ENCODE peak calls at places on chromosomes 6 and 20, in nine cellular contexts. One of them, this sample, is unnamed.

GRCh38 chr6:130373992-130374391 is 8.2 kb downstream of the TMEM200A start:
- DNase-seq in astrocyte of the cerebellum: no peak
- DNase-seq in GM06990: no peak
- DNase-seq in OCI-LY7: no peak
- DNase-seq in HFFc6: no peak
- DNase-seq in PC-3: no peak
- DNase-seq in adrenal gland: no peak
- DNase-seq in glutamatergic neuron: no peak
- DNase-seq in hepatocyte: no peak
- DNase-seq in this sample: no peak

GRCh38 chr20:20664795-20665194 is 47.6 kb downstream of the RALGAPA2 start:
- DNase-seq in astrocyte of the cerebellum: peak; percentile 4
- DNase-seq in GM06990: no peak
- DNase-seq in OCI-LY7: peak; percentile 41
- DNase-seq in HFFc6: peak; percentile 16
- DNase-seq in PC-3: peak; percentile 56
- DNase-seq in adrenal gland: peak; percentile 23
- DNase-seq in glutamatergic neuron: no peak
- DNase-seq in hepatocyte: peak; percentile 36
- DNase-seq in this sample: no peak

GRCh38 chr6:27532820-27533538 is 60.1 kb upstream of the ZNF184 start:
- DNase-seq in astrocyte of the cerebellum: peak; percentile 91
- DNase-seq in GM06990: no peak
- DNase-seq in OCI-LY7: no peak
- DNase-seq in HFFc6: peak; percentile 63
- DNase-seq in PC-3: peak; percentile 93
- DNase-seq in adrenal gland: no peak
- DNase-seq in glutamatergic neuron: no peak
- DNase-seq in hepatocyte: no peak
- DNase-seq in this sample: no peak

GRCh38 chr6:138970856-138971425 is 17.1 kb downstream of the REPS1 start:
- DNase-seq in astrocyte of the cerebellum: peak; percentile 52
- DNase-seq in GM06990: no peak
- DNase-seq in OCI-LY7: no peak
- DNase-seq in HFFc6: peak; percentile 92
- DNase-seq in PC-3: peak; percentile 81
- DNase-seq in adrenal gland: no peak
- DNase-seq in glutamatergic neuron: no peak
- DNase-seq in hepatocyte: peak; percentile 38
- DNase-seq in this sample: no peak

GRCh38 chr20:42366626-42367025 is 748.4 kb upstream of the CHD6 start:
- DNase-seq in astrocyte of the cerebellum: no peak
- DNase-seq in GM06990: no peak
- DNase-seq in OCI-LY7: no peak
- DNase-seq in HFFc6: no peak
- DNase-seq in PC-3: no peak
- DNase-seq in adrenal gland: no peak
- DNase-seq in glutamatergic neuron: no peak
- DNase-seq in hepatocyte: no peak
- DNase-seq in this sample: no peak

GRCh38 chr20:34771680-34772081 is 53.8 kb downstream of the NCOA6 start:
- DNase-seq in astrocyte of the cerebellum: no peak
- DNase-seq in GM06990: no peak
- DNase-seq in OCI-LY7: no peak
- DNase-seq in HFFc6: peak; percentile 29
- DNase-seq in PC-3: no peak
- DNase-seq in adrenal gland: no peak
- DNase-seq in glutamatergic neuron: no peak
- DNase-seq in hepatocyte: no peak
- DNase-seq in this sample: no peak

GRCh38 chr20:56656632-56657031 is 27.5 kb downstream of the TFAP2C start:
- DNase-seq in astrocyte of the cerebellum: no peak
- DNase-seq in GM06990: no peak
- DNase-seq in OCI-LY7: no peak
- DNase-seq in HFFc6: no peak
- DNase-seq in PC-3: no peak
- DNase-seq in adrenal gland: no peak
- DNase-seq in glutamatergic neuron: no peak
- DNase-seq in hepatocyte: no peak
- DNase-seq in this sample: no peak

GRCh38 chr20:51326241-51326819 is 216.2 kb downstream of the NFATC2 start:
- DNase-seq in astrocyte of the cerebellum: no peak
- DNase-seq in GM06990: no peak
- DNase-seq in OCI-LY7: peak; percentile 10
- DNase-seq in HFFc6: peak; percentile 32
- DNase-seq in PC-3: no peak
- DNase-seq in adrenal gland: no peak
- DNase-seq in glutamatergic neuron: peak; percentile 46
- DNase-seq in hepatocyte: peak; percentile 71
- DNase-seq in this sample: no peak

GRCh38 chr20:43846516-43846905 is 68.1 kb upstream of the TOX2 start:
- DNase-seq in astrocyte of the cerebellum: no peak
- DNase-seq in GM06990: no peak
- DNase-seq in OCI-LY7: no peak
- DNase-seq in HFFc6: no peak
- DNase-seq in PC-3: no peak
- DNase-seq in adrenal gland: no peak
- DNase-seq in glutamatergic neuron: no peak
- DNase-seq in hepatocyte: no peak
- DNase-seq in this sample: no peak

GRCh38 chr6:52725530-52726192 is 37.6 kb downstream of the GSTA2 start:
- DNase-seq in astrocyte of the cerebellum: no peak
- DNase-seq in GM06990: no peak
- DNase-seq in OCI-LY7: no peak
- DNase-seq in HFFc6: peak; percentile 27
- DNase-seq in PC-3: peak; percentile 95
- DNase-seq in adrenal gland: peak; percentile 15
- DNase-seq in glutamatergic neuron: no peak
- DNase-seq in hepatocyte: peak; percentile 71
- DNase-seq in this sample: no peak

GRCh38 chr20:45963059-45964011 is 8.7 kb downstream of the ZNF335 start:
- DNase-seq in astrocyte of the cerebellum: peak; percentile 27
- DNase-seq in GM06990: no peak
- DNase-seq in OCI-LY7: peak; percentile 65
- DNase-seq in HFFc6: peak; percentile 44
- DNase-seq in PC-3: peak; percentile 76
- DNase-seq in adrenal gland: no peak
- DNase-seq in glutamatergic neuron: no peak
- DNase-seq in hepatocyte: peak; percentile 71
- DNase-seq in this sample: no peak

GRCh38 chr20:41424546-41424945 is 57.9 kb upstream of the EMILIN3 start:
- DNase-seq in astrocyte of the cerebellum: no peak
- DNase-seq in GM06990: no peak
- DNase-seq in OCI-LY7: no peak
- DNase-seq in HFFc6: no peak
- DNase-seq in PC-3: no peak
- DNase-seq in adrenal gland: no peak
- DNase-seq in glutamatergic neuron: no peak
- DNase-seq in hepatocyte: no peak
- DNase-seq in this sample: no peak

GRCh38 chr6:63446405-63446804 is 125.9 kb upstream of the LOC128125822 start:
- DNase-seq in astrocyte of the cerebellum: no peak
- DNase-seq in GM06990: no peak
- DNase-seq in OCI-LY7: no peak
- DNase-seq in HFFc6: no peak
- DNase-seq in PC-3: no peak
- DNase-seq in adrenal gland: no peak
- DNase-seq in glutamatergic neuron: no peak
- DNase-seq in hepatocyte: no peak
- DNase-seq in this sample: no peak

GRCh38 chr20:32052792-32053362 is 835 bp downstream of the HCK start:
- DNase-seq in astrocyte of the cerebellum: no peak
- DNase-seq in GM06990: peak; percentile 71
- DNase-seq in OCI-LY7: no peak
- DNase-seq in HFFc6: no peak
- DNase-seq in PC-3: no peak
- DNase-seq in adrenal gland: peak; percentile 47
- DNase-seq in glutamatergic neuron: no peak
- DNase-seq in hepatocyte: no peak
- DNase-seq in this sample: peak; percentile 65

GRCh38 chr20:20573797-20574196 is 138.6 kb downstream of the RALGAPA2 start:
- DNase-seq in astrocyte of the cerebellum: no peak
- DNase-seq in GM06990: no peak
- DNase-seq in OCI-LY7: no peak
- DNase-seq in HFFc6: no peak
- DNase-seq in PC-3: no peak
- DNase-seq in adrenal gland: no peak
- DNase-seq in glutamatergic neuron: no peak
- DNase-seq in hepatocyte: no peak
- DNase-seq in this sample: no peak

GRCh38 chr20:24705486-24705885 is 236.1 kb downstream of the SYNDIG1 start:
- DNase-seq in astrocyte of the cerebellum: no peak
- DNase-seq in GM06990: no peak
- DNase-seq in OCI-LY7: no peak
- DNase-seq in HFFc6: no peak
- DNase-seq in PC-3: peak; percentile 48
- DNase-seq in adrenal gland: no peak
- DNase-seq in glutamatergic neuron: no peak
- DNase-seq in hepatocyte: no peak
- DNase-seq in this sample: no peak

GRCh38 chr20:2273634-2274302 is 22.0 kb upstream of the TGM3 start:
- DNase-seq in astrocyte of the cerebellum: no peak
- DNase-seq in GM06990: no peak
- DNase-seq in OCI-LY7: no peak
- DNase-seq in HFFc6: no peak
- DNase-seq in PC-3: no peak
- DNase-seq in adrenal gland: no peak
- DNase-seq in glutamatergic neuron: no peak
- DNase-seq in hepatocyte: no peak
- DNase-seq in this sample: no peak

GRCh38 chr20:37560629-37561028 is 33.0 kb upstream of the BLCAP start:
- DNase-seq in astrocyte of the cerebellum: no peak
- DNase-seq in GM06990: no peak
- DNase-seq in OCI-LY7: no peak
- DNase-seq in HFFc6: no peak
- DNase-seq in PC-3: no peak
- DNase-seq in adrenal gland: no peak
- DNase-seq in glutamatergic neuron: no peak
- DNase-seq in hepatocyte: no peak
- DNase-seq in this sample: no peak

DNA sequence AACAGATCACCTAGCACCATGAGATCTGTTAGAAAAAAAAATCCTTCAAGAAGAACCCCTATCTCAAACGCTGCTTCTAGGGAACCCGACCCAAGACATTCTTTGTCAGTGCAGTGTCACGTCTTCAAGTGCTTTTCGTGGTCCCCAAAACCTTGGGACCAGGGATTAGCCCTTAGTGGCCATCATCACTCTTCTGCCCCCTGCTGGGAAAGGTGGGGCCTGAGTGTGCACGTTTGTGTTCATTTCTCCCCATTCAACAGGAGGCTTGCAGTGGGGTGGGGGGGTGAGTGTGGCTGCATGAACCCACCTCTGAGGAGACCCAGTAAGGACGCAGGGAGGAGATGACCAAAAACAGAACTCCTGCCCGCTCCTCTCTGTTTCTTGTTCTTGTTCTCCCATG is 218.2 kb upstream of the RNF24 start:
- DNase-seq in astrocyte of the cerebellum: no peak
- DNase-seq in GM06990: no peak
- DNase-seq in OCI-LY7: no peak
- DNase-seq in HFFc6: no peak
- DNase-seq in PC-3: no peak
- DNase-seq in adrenal gland: no peak
- DNase-seq in glutamatergic neuron: no peak
- DNase-seq in hepatocyte: no peak
- DNase-seq in this sample: no peak
- TF ChIP-seq CTCF in astrocyte of the cerebellum: peak; percentile 16
- TF ChIP-seq CTCF in GM06990: peak; percentile 36
- TF ChIP-seq CTCF in OCI-LY7: peak; percentile 40
- TF ChIP-seq CTCF in HFFc6: peak; percentile 49
- TF ChIP-seq CTCF in PC-3: peak; percentile 49
- TF ChIP-seq CTCF in adrenal gland: no peak
- TF ChIP-seq CTCF in glutamatergic neuron: no peak
- TF ChIP-seq CTCF in hepatocyte: no peak
- TF ChIP-seq CTCF in this sample: no peak

GRCh38 chr6:4858194-4859028 is 82.2 kb downstream of the CDYL start:
- DNase-seq in astrocyte of the cerebellum: no peak
- DNase-seq in GM06990: no peak
- DNase-seq in OCI-LY7: no peak
- DNase-seq in HFFc6: no peak
- DNase-seq in PC-3: no peak
- DNase-seq in adrenal gland: peak; percentile 30
- DNase-seq in glutamatergic neuron: no peak
- DNase-seq in hepatocyte: no peak
- DNase-seq in this sample: no peak

GRCh38 chr6:4853349-4853748 is 77.1 kb downstream of the CDYL start:
- DNase-seq in astrocyte of the cerebellum: no peak
- DNase-seq in GM06990: no peak
- DNase-seq in OCI-LY7: no peak
- DNase-seq in HFFc6: no peak
- DNase-seq in PC-3: peak; percentile 12
- DNase-seq in adrenal gland: no peak
- DNase-seq in glutamatergic neuron: no peak
- DNase-seq in hepatocyte: no peak
- DNase-seq in this sample: no peak

GRCh38 chr6:4853782-4854511 is 77.7 kb downstream of the CDYL start:
- DNase-seq in astrocyte of the cerebellum: no peak
- DNase-seq in GM06990: no peak
- DNase-seq in OCI-LY7: no peak
- DNase-seq in HFFc6: no peak
- DNase-seq in PC-3: peak; percentile 58
- DNase-seq in adrenal gland: no peak
- DNase-seq in glutamatergic neuron: no peak
- DNase-seq in hepatocyte: peak; percentile 72
- DNase-seq in this sample: no peak

GRCh38 chr6:4860387-4860786 is 84.2 kb downstream of the CDYL start:
- DNase-seq in astrocyte of the cerebellum: no peak
- DNase-seq in GM06990: no peak
- DNase-seq in OCI-LY7: no peak
- DNase-seq in HFFc6: no peak
- DNase-seq in PC-3: no peak
- DNase-seq in adrenal gland: no peak
- DNase-seq in glutamatergic neuron: no peak
- DNase-seq in hepatocyte: no peak
- DNase-seq in this sample: no peak

GRCh38 chr6:4856779-4857178 is 80.6 kb downstream of the CDYL start:
- DNase-seq in astrocyte of the cerebellum: no peak
- DNase-seq in GM06990: no peak
- DNase-seq in OCI-LY7: no peak
- DNase-seq in HFFc6: no peak
- DNase-seq in PC-3: no peak
- DNase-seq in adrenal gland: no peak
- DNase-seq in glutamatergic neuron: no peak
- DNase-seq in hepatocyte: no peak
- DNase-seq in this sample: no peak
- TF ChIP-seq CTCF in astrocyte of the cerebellum: peak; percentile 7
- TF ChIP-seq CTCF in GM06990: peak; percentile 9
- TF ChIP-seq CTCF in OCI-LY7: peak; percentile 43
- TF ChIP-seq CTCF in HFFc6: peak; percentile 35
- TF ChIP-seq CTCF in PC-3: peak; percentile 37
- TF ChIP-seq CTCF in adrenal gland: no peak
- TF ChIP-seq CTCF in glutamatergic neuron: no peak
- TF ChIP-seq CTCF in hepatocyte: no peak
- TF ChIP-seq CTCF in this sample: no peak

GRCh38 chr6:14283600-14284235 is 166.1 kb downstream of the CD83 start:
- DNase-seq in astrocyte of the cerebellum: no peak
- DNase-seq in GM06990: no peak
- DNase-seq in OCI-LY7: no peak
- DNase-seq in HFFc6: no peak
- DNase-seq in PC-3: no peak
- DNase-seq in adrenal gland: no peak
- DNase-seq in glutamatergic neuron: no peak
- DNase-seq in hepatocyte: no peak
- DNase-seq in this sample: no peak
- TF ChIP-seq CTCF in astrocyte of the cerebellum: peak; percentile 13
- TF ChIP-seq CTCF in GM06990: no peak
- TF ChIP-seq CTCF in OCI-LY7: peak; percentile 45
- TF ChIP-seq CTCF in HFFc6: no peak
- TF ChIP-seq CTCF in PC-3: peak; percentile 24
- TF ChIP-seq CTCF in adrenal gland: no peak
- TF ChIP-seq CTCF in glutamatergic neuron: no peak
- TF ChIP-seq CTCF in hepatocyte: peak; percentile 34
- TF ChIP-seq CTCF in this sample: no peak

GRCh38 chr20:23245553-23246128 is 105.0 kb upstream of the NXT1 start:
- DNase-seq in astrocyte of the cerebellum: no peak
- DNase-seq in GM06990: peak; percentile 48
- DNase-seq in OCI-LY7: peak; percentile 22
- DNase-seq in HFFc6: no peak
- DNase-seq in PC-3: peak; percentile 38
- DNase-seq in adrenal gland: peak; percentile 48
- DNase-seq in glutamatergic neuron: peak; percentile 67
- DNase-seq in hepatocyte: peak; percentile 81
- DNase-seq in this sample: no peak
- TF ChIP-seq CTCF in astrocyte of the cerebellum: peak; percentile 72
- TF ChIP-seq CTCF in GM06990: peak; percentile 76
- TF ChIP-seq CTCF in OCI-LY7: peak; percentile 65
- TF ChIP-seq CTCF in HFFc6: peak; percentile 57
- TF ChIP-seq CTCF in PC-3: peak; percentile 70
- TF ChIP-seq CTCF in adrenal gland: peak; percentile 59
- TF ChIP-seq CTCF in glutamatergic neuron: peak; percentile 19
- TF ChIP-seq CTCF in hepatocyte: peak; percentile 59
- TF ChIP-seq CTCF in this sample: no peak

This sample was measured in activated B cell treated with CpG ODN at 0.5 μM for 24 hours.